ENCODE peak calls at places on chromosome 18, in five cellular contexts. K is mucosa of descending colon; B is PC-9; H is left lung; I is CD8-positive, alpha-beta memory T cell. O is an unnamed sample.
A peak's percentile ranks its signal among the peaks of the same experiment; 100 is the strongest.

GRCh38 chr18:76824754-76825153 is 2.4 kb downstream of the ZNF236 start:
- DNase-seq in K (no peak), B (no peak), H (no peak), I (no peak), O (no peak)

GRCh38 chr18:35508746-35509338 is 11.1 kb upstream of the INO80C start:
- DNase-seq in K (no peak), B (no peak), H (no peak), I (no peak), O (no peak)

GRCh38 chr18:22411442-22411841 is 6.3 kb downstream of the CTAGE1 start:
- DNase-seq in K (no peak), B (no peak), H (no peak), I (no peak), O (no peak)

GRCh38 chr18:45890606-45891005 is 65.1 kb downstream of the SIGLEC15 start:
- DNase-seq in K (no peak), B (no peak), H (no peak), I (no peak), O (no peak)

GRCh38 chr18:68504441-68505221 is 210.3 kb downstream of the TMX3 start:
- DNase-seq in K (no peak), B (no peak), H (no peak), I (no peak), O (no peak)

GRCh38 chr18:12233378-12233777 is 20.8 kb upstream of the CIDEA start:
- DNase-seq in K (no peak), B (no peak), H (no peak), I (no peak), O (no peak)

GRCh38 chr18:23675896-23676295 is 13.2 kb upstream of the ANKRD29 start:
- DNase-seq in K (no peak), B (no peak), H (no peak), I (no peak), O (no peak)

GRCh38 chr18:55096261-55097026 is 137.2 kb upstream of the CCDC68 start:
- DNase-seq in K (no peak), B (peak; percentile 37), H (no peak), I (no peak), O (peak; percentile 50)

GRCh38 chr18:58263733-58264469 is 219.9 kb downstream of the NEDD4L start:
- DNase-seq in K (no peak), B (no peak), H (no peak), I (no peak), O (no peak)
- H3K4me1 ChIP-seq in K (peaks cover 3% of the 10 kb centered on the region), B (peaks cover 85% of the 10 kb centered on the region), H (no peaks in the 10 kb centered on the region), I (no peaks in the 10 kb centered on the region), O (peaks cover 18% of the 10 kb centered on the region)

GRCh38 chr18:58231930-58232329 is 187.9 kb downstream of the NEDD4L start:
- DNase-seq in K (no peak), B (no peak), H (no peak), I (no peak), O (peak; percentile 22)
- H3K9me3 ChIP-seq in K (no peaks in the 10 kb centered on the region), B (no peaks in the 10 kb centered on the region), H (no peaks in the 10 kb centered on the region), I (no peaks in the 10 kb centered on the region), O (no peaks in the 10 kb centered on the region)

GRCh38 chr18:79372991-79373390 is 22.7 kb upstream of the NFATC1 start:
- DNase-seq in K (no peak), B (no peak), H (no peak), I (no peak), O (no peak)

GRCh38 chr18:79373736-79374135 is 22.0 kb upstream of the NFATC1 start:
- DNase-seq in K (no peak), B (no peak), H (no peak), I (no peak), O (no peak)

GRCh38 chr18:79377187-79377891 is 18.4 kb upstream of the NFATC1 start:
- DNase-seq in K (no peak), B (no peak), H (no peak), I (no peak), O (no peak)

GRCh38 chr18:79374408-79375171 is 21.1 kb upstream of the NFATC1 start:
- DNase-seq in K (no peak), B (no peak), H (no peak), I (no peak), O (no peak)

DNA sequence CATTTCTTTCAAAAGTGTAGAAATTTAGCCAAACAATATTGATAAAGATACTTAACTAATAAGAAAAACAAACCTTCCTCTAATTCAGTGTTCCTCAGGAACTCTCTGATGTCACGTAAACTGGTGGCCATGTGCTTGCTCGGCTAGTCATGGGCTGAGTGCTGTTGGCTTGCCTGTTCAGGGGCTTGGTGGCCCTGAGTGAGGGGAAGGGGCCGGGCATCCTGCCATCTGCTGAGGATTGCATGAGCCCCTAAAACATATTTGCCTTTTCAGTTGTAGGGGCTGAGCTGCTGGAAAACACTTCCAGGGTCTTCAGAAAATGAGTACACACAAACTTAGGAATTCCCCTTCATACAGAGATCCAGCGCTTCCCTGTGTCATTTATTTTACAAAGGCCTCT is 20.3 kb upstream of the NFATC1 start:
- DNase-seq in K (no peak), B (no peak), H (no peak), I (no peak), O (no peak)
- H3K36me3 ChIP-seq in K (no peaks in the 10 kb centered on the region), B (no peaks in the 10 kb centered on the region), H (no peaks in the 10 kb centered on the region), I (no peaks in the 10 kb centered on the region), O (no peaks in the 10 kb centered on the region)

DNA sequence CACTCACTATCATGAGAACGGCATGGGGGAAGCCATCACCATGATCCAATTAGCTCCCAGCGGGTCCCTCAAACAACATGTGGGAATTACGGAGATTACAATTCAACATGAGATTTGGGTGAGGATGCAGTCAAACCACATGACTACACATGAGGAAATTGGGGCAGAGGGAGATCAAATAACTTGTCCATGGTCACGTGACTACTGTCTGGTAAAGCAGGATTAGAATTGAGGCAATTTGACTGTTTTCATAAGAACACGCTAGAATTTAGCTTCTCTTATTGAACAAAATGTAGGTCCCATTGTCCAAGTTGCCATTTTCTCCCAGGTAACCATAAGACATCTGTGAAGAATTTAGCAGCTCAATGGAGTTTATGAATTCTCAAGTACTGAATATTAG is 445.0 kb upstream of the CDH20 start:
- DNase-seq in K (no peak), B (no peak), H (no peak), I (no peak), O (no peak)
- H3K4me1 ChIP-seq in K (no peaks in the 10 kb centered on the region), B (peaks cover 18% of the 10 kb centered on the region), H (no peaks in the 10 kb centered on the region), I (no peaks in the 10 kb centered on the region), O (no peaks in the 10 kb centered on the region)

DNA sequence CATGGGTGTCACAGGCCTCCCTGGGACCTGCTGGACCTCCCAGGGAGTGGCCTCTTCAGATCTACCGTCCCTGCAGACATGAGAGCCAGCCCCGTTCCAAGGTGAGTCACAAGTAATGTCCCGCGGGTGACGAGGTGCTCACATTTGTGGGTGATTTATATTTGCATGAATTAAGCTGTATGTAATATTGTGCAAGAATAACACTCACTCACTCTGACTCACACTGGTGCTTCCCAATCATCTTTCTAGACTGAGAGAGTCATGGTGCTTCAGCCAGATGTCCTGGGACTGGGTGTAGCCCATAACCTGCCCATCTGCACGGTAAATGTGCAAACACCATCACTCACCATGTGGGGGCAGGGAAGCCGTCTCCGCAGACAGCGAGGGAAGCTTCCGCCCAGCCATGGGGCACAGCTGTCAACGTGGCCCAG is 347.5 kb upstream of the SALL3 start:
- DNase-seq in K (no peak), B (no peak), H (no peak), I (no peak), O (no peak)
- H3K9me3 ChIP-seq in K (peaks cover 4% of the 10 kb centered on the region), B (peaks cover 2% of the 10 kb centered on the region), H (peaks cover 2% of the 10 kb centered on the region), I (no peaks in the 10 kb centered on the region), O (no peaks in the 10 kb centered on the region)